ENCODE peak calls at places on chromosomes 11 and 22, in eight cellular contexts. T is heart left ventricle; U is AG04450; J is heart right ventricle; W is omental fat pad; S is activated gamma-delta T cell treated with anti-CD3 and anti-CD28 coated beads, Interleukin-2, amount 50 U/mL, for 16 hours; I is LoVo; Q is T-helper 2 cell. K is an unnamed sample.

GRCh38 chr11:45259607-45260006 is 26.5 kb downstream of the SYT13 start:
- DNase-seq in T (no peak), U (no peak), J (no peak), W (no peak), S (no peak), I (peak; percentile 80), Q (no peak), K (no peak)

GRCh38 chr22:31229402-31230140 is 17.5 kb downstream of the LIMK2 start:
- DNase-seq in T (peak; percentile 54), U (no peak), J (peak; percentile 77), W (no peak), S (no peak), I (no peak), Q (no peak), K (no peak)

GRCh38 chr11:123103326-123103980 is 41.5 kb upstream of the HSPA8 start:
- DNase-seq in T (peak; percentile 54), U (peak; percentile 34), J (peak; percentile 85), W (no peak), S (peak; percentile 2), I (peak; percentile 22), Q (peak; percentile 6), K (no peak)

GRCh38 chr11:34411786-34412185 is 26.9 kb upstream of the CAT start:
- DNase-seq in T (no peak), U (no peak), J (no peak), W (no peak), S (no peak), I (no peak), Q (no peak), K (no peak)

GRCh38 chr11:44269369-44270351 is 40.3 kb downstream of the ALX4 start:
- DNase-seq in T (no peak), U (no peak), J (no peak), W (no peak), S (no peak), I (no peak), Q (no peak), K (no peak)

GRCh38 chr11:75820636-75821035 is 5.6 kb downstream of the UVRAG start:
- DNase-seq in T (no peak), U (no peak), J (no peak), W (no peak), S (no peak), I (no peak), Q (no peak), K (no peak)

GRCh38 chr22:39405346-39406085 is 5.9 kb downstream of the TAB1 start:
- DNase-seq in T (no peak), U (no peak), J (no peak), W (peak; percentile 37), S (no peak), I (no peak), Q (no peak), K (no peak)

GRCh38 chr22:30857103-30857502 is 111.5 kb downstream of the MORC2 start:
- DNase-seq in T (no peak), U (no peak), J (no peak), W (no peak), S (no peak), I (no peak), Q (no peak), K (peak; percentile 30)

GRCh38 chr22:50302041-50302541 is 5.4 kb downstream of the PLXNB2 start:
- DNase-seq in T (no peak), U (no peak), J (no peak), W (no peak), S (no peak), I (no peak), Q (no peak), K (no peak)

GRCh38 chr22:27381960-27382742 is 419.4 kb downstream of the MN1 start:
- DNase-seq in T (no peak), U (no peak), J (no peak), W (no peak), S (no peak), I (no peak), Q (no peak), K (no peak)

GRCh38 chr11:125053167-125053566 is 9.9 kb upstream of the SLC37A2 start:
- DNase-seq in T (no peak), U (no peak), J (no peak), W (no peak), S (no peak), I (no peak), Q (no peak), K (no peak)

GRCh38 chr22:29706493-29706892 is 13.3 kb upstream of the CABP7 start:
- DNase-seq in T (no peak), U (no peak), J (no peak), W (no peak), S (no peak), I (no peak), Q (no peak), K (no peak)

GRCh38 chr11:12260731-12261521 is 116.4 kb upstream of the PARVA start:
- DNase-seq in T (no peak), U (no peak), J (no peak), W (no peak), S (no peak), I (no peak), Q (no peak), K (no peak)

GRCh38 chr22:23325183-23325582 is 144.9 kb downstream of the BCR start:
- DNase-seq in T (no peak), U (no peak), J (no peak), W (no peak), S (no peak), I (no peak), Q (no peak), K (no peak)

GRCh38 chr22:27466229-27466628 is 335.3 kb downstream of the MN1 start:
- DNase-seq in T (no peak), U (no peak), J (no peak), W (no peak), S (no peak), I (no peak), Q (no peak), K (no peak)